ENCODE peak calls at places on chromosomes 16 and 17, in nine cellular contexts. One of them, this sample, is unnamed.

GRCh38 chr17:44155488-44155887 is 13.8 kb downstream of the HROB start:
- DNase-seq in Karpas-422: no peak
- DNase-seq in T-helper 9 cell: no peak
- DNase-seq in activated gamma-delta T cell treated with anti-CD3 and anti-CD28 coated beads, Interleukin-2, amount 50 U/mL, for 16 hours: no peak
- DNase-seq in stimulated activated CD8-positive, alpha-beta memory T cell treated with anti-CD3 and anti-CD28 coated beads, Interleukin-7, amount 100 ng/mL, for 1 hour: no peak
- DNase-seq in DMS153: no peak
- DNase-seq in mucosa of gallbladder: no peak
- DNase-seq in fibroblast of pulmonary artery: no peak
- DNase-seq in GM03348: no peak
- DNase-seq in this sample: no peak

GRCh38 chr16:11205754-11206459 is 50.1 kb downstream of the SOCS1 start:
- DNase-seq in Karpas-422: no peak
- DNase-seq in T-helper 9 cell: no peak
- DNase-seq in activated gamma-delta T cell treated with anti-CD3 and anti-CD28 coated beads, Interleukin-2, amount 50 U/mL, for 16 hours: no peak
- DNase-seq in stimulated activated CD8-positive, alpha-beta memory T cell treated with anti-CD3 and anti-CD28 coated beads, Interleukin-7, amount 100 ng/mL, for 1 hour: no peak
- DNase-seq in DMS153: no peak
- DNase-seq in mucosa of gallbladder: no peak
- DNase-seq in fibroblast of pulmonary artery: peak; percentile 91
- DNase-seq in GM03348: peak; percentile 44
- DNase-seq in this sample: peak; percentile 48

GRCh38 chr17:71024172-71024571 is 854.8 kb downstream of the KCNJ2 start:
- DNase-seq in Karpas-422: no peak
- DNase-seq in T-helper 9 cell: no peak
- DNase-seq in activated gamma-delta T cell treated with anti-CD3 and anti-CD28 coated beads, Interleukin-2, amount 50 U/mL, for 16 hours: no peak
- DNase-seq in stimulated activated CD8-positive, alpha-beta memory T cell treated with anti-CD3 and anti-CD28 coated beads, Interleukin-7, amount 100 ng/mL, for 1 hour: no peak
- DNase-seq in DMS153: no peak
- DNase-seq in mucosa of gallbladder: no peak
- DNase-seq in fibroblast of pulmonary artery: no peak
- DNase-seq in GM03348: no peak
- DNase-seq in this sample: no peak

GRCh38 chr17:218711-219110 is 37.3 kb upstream of the DOC2B start:
- DNase-seq in Karpas-422: no peak
- DNase-seq in T-helper 9 cell: no peak
- DNase-seq in activated gamma-delta T cell treated with anti-CD3 and anti-CD28 coated beads, Interleukin-2, amount 50 U/mL, for 16 hours: no peak
- DNase-seq in stimulated activated CD8-positive, alpha-beta memory T cell treated with anti-CD3 and anti-CD28 coated beads, Interleukin-7, amount 100 ng/mL, for 1 hour: no peak
- DNase-seq in DMS153: no peak
- DNase-seq in mucosa of gallbladder: no peak
- DNase-seq in fibroblast of pulmonary artery: no peak
- DNase-seq in GM03348: no peak
- DNase-seq in this sample: no peak

GRCh38 chr16:75491876-75492275 is 3.4 kb downstream of the CHST6 start:
- DNase-seq in Karpas-422: peak; percentile 50
- DNase-seq in T-helper 9 cell: no peak
- DNase-seq in activated gamma-delta T cell treated with anti-CD3 and anti-CD28 coated beads, Interleukin-2, amount 50 U/mL, for 16 hours: no peak
- DNase-seq in stimulated activated CD8-positive, alpha-beta memory T cell treated with anti-CD3 and anti-CD28 coated beads, Interleukin-7, amount 100 ng/mL, for 1 hour: no peak
- DNase-seq in DMS153: peak; percentile 57
- DNase-seq in mucosa of gallbladder: no peak
- DNase-seq in fibroblast of pulmonary artery: no peak
- DNase-seq in GM03348: no peak
- DNase-seq in this sample: peak; percentile 18

GRCh38 chr17:67211742-67212141 is 33.3 kb downstream of the HELZ start:
- DNase-seq in Karpas-422: no peak
- DNase-seq in T-helper 9 cell: no peak
- DNase-seq in activated gamma-delta T cell treated with anti-CD3 and anti-CD28 coated beads, Interleukin-2, amount 50 U/mL, for 16 hours: no peak
- DNase-seq in stimulated activated CD8-positive, alpha-beta memory T cell treated with anti-CD3 and anti-CD28 coated beads, Interleukin-7, amount 100 ng/mL, for 1 hour: no peak
- DNase-seq in DMS153: no peak
- DNase-seq in mucosa of gallbladder: no peak
- DNase-seq in fibroblast of pulmonary artery: peak; percentile 54
- DNase-seq in GM03348: peak; percentile 55
- DNase-seq in this sample: no peak

GRCh38 chr17:1590031-1590746 is 27.6 kb upstream of the PITPNA start:
- DNase-seq in Karpas-422: no peak
- DNase-seq in T-helper 9 cell: no peak
- DNase-seq in activated gamma-delta T cell treated with anti-CD3 and anti-CD28 coated beads, Interleukin-2, amount 50 U/mL, for 16 hours: no peak
- DNase-seq in stimulated activated CD8-positive, alpha-beta memory T cell treated with anti-CD3 and anti-CD28 coated beads, Interleukin-7, amount 100 ng/mL, for 1 hour: no peak
- DNase-seq in DMS153: no peak
- DNase-seq in mucosa of gallbladder: peak; percentile 55
- DNase-seq in fibroblast of pulmonary artery: peak; percentile 81
- DNase-seq in GM03348: peak; percentile 93
- DNase-seq in this sample: peak; percentile 83

GRCh38 chr17:69105907-69106730 is 35.6 kb downstream of the ABCA6 start:
- DNase-seq in Karpas-422: no peak
- DNase-seq in T-helper 9 cell: no peak
- DNase-seq in activated gamma-delta T cell treated with anti-CD3 and anti-CD28 coated beads, Interleukin-2, amount 50 U/mL, for 16 hours: no peak
- DNase-seq in stimulated activated CD8-positive, alpha-beta memory T cell treated with anti-CD3 and anti-CD28 coated beads, Interleukin-7, amount 100 ng/mL, for 1 hour: no peak
- DNase-seq in DMS153: no peak
- DNase-seq in mucosa of gallbladder: no peak
- DNase-seq in fibroblast of pulmonary artery: no peak
- DNase-seq in GM03348: no peak
- DNase-seq in this sample: no peak

GRCh38 chr17:12769981-12770380 is 19.3 kb upstream of the ARHGAP44 start:
- DNase-seq in Karpas-422: no peak
- DNase-seq in T-helper 9 cell: no peak
- DNase-seq in activated gamma-delta T cell treated with anti-CD3 and anti-CD28 coated beads, Interleukin-2, amount 50 U/mL, for 16 hours: no peak
- DNase-seq in stimulated activated CD8-positive, alpha-beta memory T cell treated with anti-CD3 and anti-CD28 coated beads, Interleukin-7, amount 100 ng/mL, for 1 hour: no peak
- DNase-seq in DMS153: no peak
- DNase-seq in mucosa of gallbladder: no peak
- DNase-seq in fibroblast of pulmonary artery: no peak
- DNase-seq in GM03348: no peak
- DNase-seq in this sample: no peak

GRCh38 chr17:70375813-70376448 is 206.6 kb downstream of the KCNJ2 start:
- DNase-seq in Karpas-422: no peak
- DNase-seq in T-helper 9 cell: no peak
- DNase-seq in activated gamma-delta T cell treated with anti-CD3 and anti-CD28 coated beads, Interleukin-2, amount 50 U/mL, for 16 hours: no peak
- DNase-seq in stimulated activated CD8-positive, alpha-beta memory T cell treated with anti-CD3 and anti-CD28 coated beads, Interleukin-7, amount 100 ng/mL, for 1 hour: no peak
- DNase-seq in DMS153: no peak
- DNase-seq in mucosa of gallbladder: no peak
- DNase-seq in fibroblast of pulmonary artery: no peak
- DNase-seq in GM03348: no peak
- DNase-seq in this sample: no peak

GRCh38 chr16:50254072-50254471 is 12.3 kb upstream of the ADCY7 start:
- DNase-seq in Karpas-422: no peak
- DNase-seq in T-helper 9 cell: no peak
- DNase-seq in activated gamma-delta T cell treated with anti-CD3 and anti-CD28 coated beads, Interleukin-2, amount 50 U/mL, for 16 hours: no peak
- DNase-seq in stimulated activated CD8-positive, alpha-beta memory T cell treated with anti-CD3 and anti-CD28 coated beads, Interleukin-7, amount 100 ng/mL, for 1 hour: no peak
- DNase-seq in DMS153: no peak
- DNase-seq in mucosa of gallbladder: no peak
- DNase-seq in fibroblast of pulmonary artery: no peak
- DNase-seq in GM03348: no peak
- DNase-seq in this sample: no peak

This sample was measured in MG63.